ENCODE peak calls at places on chromosomes 2 and 18, in six cellular contexts. One of them, this sample, is unnamed.

GRCh38 chr18:62881509-62882016 is 166.2 kb downstream of the PHLPP1 start:
- DNase-seq in HFF-Myc: peak
- DNase-seq in foreskin fibroblast: peak
- DNase-seq in heart left ventricle: no peak
- DNase-seq in left ventricle myocardium inferior: no peak
- DNase-seq in fibroblast of villous mesenchyme: peak
- DNase-seq in this sample: peak

GRCh38 chr2:219500135-219500534 is 1.4 kb downstream of the GMPPA start:
- DNase-seq in HFF-Myc: no peak
- DNase-seq in left ventricle myocardium inferior: no peak
- DNase-seq in heart left ventricle: no peak
- DNase-seq in fibroblast of villous mesenchyme: peak
- DNase-seq in foreskin fibroblast: no peak
- DNase-seq in this sample: no peak

GRCh38 chr18:34820360-34820759 is 110.3 kb downstream of the DTNA start:
- DNase-seq in heart left ventricle: no peak
- DNase-seq in left ventricle myocardium inferior: no peak
- DNase-seq in fibroblast of villous mesenchyme: no peak
- DNase-seq in HFF-Myc: no peak
- DNase-seq in foreskin fibroblast: no peak
- DNase-seq in this sample: no peak

GRCh38 chr2:50344509-50345106 is 687.3 kb downstream of the NRXN1 start:
- DNase-seq in fibroblast of villous mesenchyme: no peak
- DNase-seq in HFF-Myc: no peak
- DNase-seq in heart left ventricle: no peak
- DNase-seq in left ventricle myocardium inferior: no peak
- DNase-seq in foreskin fibroblast: no peak
- DNase-seq in this sample: no peak

GRCh38 chr2:180625006-180625844 is 355.2 kb upstream of the UBE2E3 start:
- DNase-seq in left ventricle myocardium inferior: no peak
- DNase-seq in foreskin fibroblast: peak
- DNase-seq in heart left ventricle: no peak
- DNase-seq in fibroblast of villous mesenchyme: peak
- DNase-seq in HFF-Myc: peak
- DNase-seq in this sample: peak

GRCh38 chr2:60317029-60317386 is 236.4 kb downstream of the BCL11A start:
- DNase-seq in fibroblast of villous mesenchyme: no peak
- DNase-seq in foreskin fibroblast: no peak
- DNase-seq in HFF-Myc: no peak
- DNase-seq in left ventricle myocardium inferior: no peak
- DNase-seq in heart left ventricle: no peak
- DNase-seq in this sample: no peak

GRCh38 chr2:3022841-3023372 is 354.7 kb downstream of the EIPR1 start:
- DNase-seq in fibroblast of villous mesenchyme: no peak
- DNase-seq in foreskin fibroblast: no peak
- DNase-seq in HFF-Myc: no peak
- DNase-seq in heart left ventricle: no peak
- DNase-seq in left ventricle myocardium inferior: no peak
- DNase-seq in this sample: no peak

GRCh38 chr2:239942871-239943311 is 82.3 kb downstream of the NDUFA10 start:
- DNase-seq in foreskin fibroblast: no peak
- DNase-seq in left ventricle myocardium inferior: peak
- DNase-seq in HFF-Myc: no peak
- DNase-seq in fibroblast of villous mesenchyme: no peak
- DNase-seq in heart left ventricle: no peak
- DNase-seq in this sample: no peak

GRCh38 chr18:13256444-13257305 is 38.1 kb downstream of the LDLRAD4 start:
- DNase-seq in foreskin fibroblast: no peak
- DNase-seq in heart left ventricle: no peak
- DNase-seq in fibroblast of villous mesenchyme: no peak
- DNase-seq in HFF-Myc: no peak
- DNase-seq in left ventricle myocardium inferior: no peak
- DNase-seq in this sample: no peak

GRCh38 chr2:17300141-17300540 is 218.1 kb downstream of the RAD51AP2 start:
- DNase-seq in foreskin fibroblast: peak
- DNase-seq in heart left ventricle: no peak
- DNase-seq in HFF-Myc: no peak
- DNase-seq in fibroblast of villous mesenchyme: peak
- DNase-seq in left ventricle myocardium inferior: no peak
- DNase-seq in this sample: peak

GRCh38 chr2:106735807-106736206 is 150.2 kb downstream of the ST6GAL2 start:
- DNase-seq in HFF-Myc: no peak
- DNase-seq in left ventricle myocardium inferior: no peak
- DNase-seq in foreskin fibroblast: no peak
- DNase-seq in fibroblast of villous mesenchyme: no peak
- DNase-seq in heart left ventricle: no peak
- DNase-seq in this sample: no peak

GRCh38 chr18:3665780-3666525 is 216.0 kb downstream of the TGIF1 start:
- DNase-seq in fibroblast of villous mesenchyme: peak
- DNase-seq in HFF-Myc: peak
- DNase-seq in heart left ventricle: peak
- DNase-seq in left ventricle myocardium inferior: peak
- DNase-seq in foreskin fibroblast: peak
- DNase-seq in this sample: peak

GRCh38 chr2:71749671-71750101 is 296.3 kb downstream of the DYSF start:
- DNase-seq in HFF-Myc: no peak
- DNase-seq in heart left ventricle: no peak
- DNase-seq in fibroblast of villous mesenchyme: peak
- DNase-seq in left ventricle myocardium inferior: no peak
- DNase-seq in foreskin fibroblast: no peak
- DNase-seq in this sample: peak

GRCh38 chr2:28782423-28782822 is 28.2 kb upstream of the SPDYA start:
- DNase-seq in fibroblast of villous mesenchyme: no peak
- DNase-seq in left ventricle myocardium inferior: no peak
- DNase-seq in heart left ventricle: no peak
- DNase-seq in foreskin fibroblast: no peak
- DNase-seq in HFF-Myc: no peak
- DNase-seq in this sample: no peak

GRCh38 chr2:72745679-72746368 is 80.0 kb downstream of the EXOC6B start:
- DNase-seq in HFF-Myc: peak
- DNase-seq in foreskin fibroblast: peak
- DNase-seq in heart left ventricle: no peak
- DNase-seq in left ventricle myocardium inferior: no peak
- DNase-seq in fibroblast of villous mesenchyme: peak
- DNase-seq in this sample: peak

GRCh38 chr2:25514043-25514627 is 159.2 kb downstream of the DTNB start:
- DNase-seq in foreskin fibroblast: no peak
- DNase-seq in HFF-Myc: no peak
- DNase-seq in heart left ventricle: no peak
- DNase-seq in left ventricle myocardium inferior: no peak
- DNase-seq in fibroblast of villous mesenchyme: no peak
- DNase-seq in this sample: no peak

GRCh38 chr18:42048150-42048549 is 93.1 kb downstream of the PIK3C3 start:
- DNase-seq in HFF-Myc: peak
- DNase-seq in left ventricle myocardium inferior: no peak
- DNase-seq in heart left ventricle: no peak
- DNase-seq in foreskin fibroblast: peak
- DNase-seq in fibroblast of villous mesenchyme: peak
- DNase-seq in this sample: peak

GRCh38 chr2:63078852-63079606 is 28.4 kb downstream of the OTX1 start:
- DNase-seq in foreskin fibroblast: no peak
- DNase-seq in HFF-Myc: no peak
- DNase-seq in heart left ventricle: no peak
- DNase-seq in fibroblast of villous mesenchyme: peak
- DNase-seq in left ventricle myocardium inferior: no peak
- DNase-seq in this sample: no peak

GRCh38 chr2:231685349-231686191 is 22.8 kb upstream of the PTMA start:
- DNase-seq in HFF-Myc: no peak
- DNase-seq in heart left ventricle: no peak
- DNase-seq in fibroblast of villous mesenchyme: no peak
- DNase-seq in left ventricle myocardium inferior: no peak
- DNase-seq in foreskin fibroblast: no peak
- DNase-seq in this sample: no peak

GRCh38 chr2:20411361-20411894 is 35.4 kb upstream of the RHOB start:
- DNase-seq in fibroblast of villous mesenchyme: peak
- DNase-seq in foreskin fibroblast: peak
- DNase-seq in left ventricle myocardium inferior: peak
- DNase-seq in heart left ventricle: peak
- DNase-seq in HFF-Myc: peak
- DNase-seq in this sample: peak

GRCh38 chr2:27185331-27186026 is 26.4 kb upstream of the ATRAID start:
- DNase-seq in foreskin fibroblast: peak
- DNase-seq in left ventricle myocardium inferior: no peak
- DNase-seq in fibroblast of villous mesenchyme: peak
- DNase-seq in HFF-Myc: no peak
- DNase-seq in heart left ventricle: no peak
- DNase-seq in this sample: no peak

GRCh38 chr2:1986598-1986997 is 242.3 kb upstream of the PXDN start:
- DNase-seq in left ventricle myocardium inferior: no peak
- DNase-seq in fibroblast of villous mesenchyme: no peak
- DNase-seq in foreskin fibroblast: no peak
- DNase-seq in heart left ventricle: no peak
- DNase-seq in HFF-Myc: no peak
- DNase-seq in this sample: no peak

GRCh38 chr18:48036641-48037421 is 106.4 kb upstream of the SMAD2 start:
- DNase-seq in left ventricle myocardium inferior: no peak
- DNase-seq in heart left ventricle: no peak
- DNase-seq in foreskin fibroblast: no peak
- DNase-seq in fibroblast of villous mesenchyme: no peak
- DNase-seq in HFF-Myc: no peak
- DNase-seq in this sample: no peak

GRCh38 chr2:233060500-233061006 is 411 bp downstream of the INPP5D start:
- DNase-seq in fibroblast of villous mesenchyme: no peak
- DNase-seq in heart left ventricle: no peak
- DNase-seq in HFF-Myc: no peak
- DNase-seq in left ventricle myocardium inferior: no peak
- DNase-seq in foreskin fibroblast: no peak
- DNase-seq in this sample: no peak

GRCh38 chr2:219689676-219690628 is 62.5 kb downstream of the SLC4A3 start:
- DNase-seq in heart left ventricle: peak
- DNase-seq in HFF-Myc: no peak
- DNase-seq in fibroblast of villous mesenchyme: peak
- DNase-seq in left ventricle myocardium inferior: no peak
- DNase-seq in foreskin fibroblast: peak
- DNase-seq in this sample: peak

GRCh38 chr2:163711244-163711643 is 24.6 kb downstream of the FIGN start:
- DNase-seq in fibroblast of villous mesenchyme: no peak
- DNase-seq in foreskin fibroblast: no peak
- DNase-seq in HFF-Myc: no peak
- DNase-seq in heart left ventricle: no peak
- DNase-seq in left ventricle myocardium inferior: no peak
- DNase-seq in this sample: no peak

GRCh38 chr2:54916637-54917036 is 133.6 kb downstream of the RTN4 start:
- DNase-seq in left ventricle myocardium inferior: no peak
- DNase-seq in foreskin fibroblast: no peak
- DNase-seq in heart left ventricle: no peak
- DNase-seq in fibroblast of villous mesenchyme: no peak
- DNase-seq in HFF-Myc: no peak
- DNase-seq in this sample: no peak

GRCh38 chr18:72667932-72668331 is 123.8 kb upstream of the CBLN2 start:
- DNase-seq in fibroblast of villous mesenchyme: no peak
- DNase-seq in HFF-Myc: no peak
- DNase-seq in foreskin fibroblast: no peak
- DNase-seq in heart left ventricle: no peak
- DNase-seq in left ventricle myocardium inferior: no peak
- DNase-seq in this sample: no peak

GRCh38 chr2:47218899-47219525 is 63.9 kb upstream of the STPG4 start:
- DNase-seq in foreskin fibroblast: no peak
- DNase-seq in fibroblast of villous mesenchyme: no peak
- DNase-seq in HFF-Myc: no peak
- DNase-seq in left ventricle myocardium inferior: no peak
- DNase-seq in heart left ventricle: no peak
- DNase-seq in this sample: no peak
- H3K4me3 ChIP-seq in foreskin fibroblast: no peak
- H3K4me3 ChIP-seq in fibroblast of villous mesenchyme: no peak
- H3K4me3 ChIP-seq in HFF-Myc: no peak
- H3K4me3 ChIP-seq in left ventricle myocardium inferior: no peak
- H3K4me3 ChIP-seq in heart left ventricle: no peak
- H3K4me3 ChIP-seq in this sample: no peak

GRCh38 chr2:202679980-202680379 is 45.2 kb downstream of the FAM117B start:
- DNase-seq in foreskin fibroblast: no peak
- DNase-seq in fibroblast of villous mesenchyme: no peak
- DNase-seq in HFF-Myc: no peak
- DNase-seq in left ventricle myocardium inferior: no peak
- DNase-seq in heart left ventricle: no peak
- DNase-seq in this sample: no peak
- TF ChIP-seq CTCF in foreskin fibroblast: no peak
- TF ChIP-seq CTCF in fibroblast of villous mesenchyme: no peak
- TF ChIP-seq CTCF in HFF-Myc: no peak
- TF ChIP-seq CTCF in left ventricle myocardium inferior: no peak
- TF ChIP-seq CTCF in heart left ventricle: no peak
- TF ChIP-seq CTCF in this sample: no peak

DNA sequence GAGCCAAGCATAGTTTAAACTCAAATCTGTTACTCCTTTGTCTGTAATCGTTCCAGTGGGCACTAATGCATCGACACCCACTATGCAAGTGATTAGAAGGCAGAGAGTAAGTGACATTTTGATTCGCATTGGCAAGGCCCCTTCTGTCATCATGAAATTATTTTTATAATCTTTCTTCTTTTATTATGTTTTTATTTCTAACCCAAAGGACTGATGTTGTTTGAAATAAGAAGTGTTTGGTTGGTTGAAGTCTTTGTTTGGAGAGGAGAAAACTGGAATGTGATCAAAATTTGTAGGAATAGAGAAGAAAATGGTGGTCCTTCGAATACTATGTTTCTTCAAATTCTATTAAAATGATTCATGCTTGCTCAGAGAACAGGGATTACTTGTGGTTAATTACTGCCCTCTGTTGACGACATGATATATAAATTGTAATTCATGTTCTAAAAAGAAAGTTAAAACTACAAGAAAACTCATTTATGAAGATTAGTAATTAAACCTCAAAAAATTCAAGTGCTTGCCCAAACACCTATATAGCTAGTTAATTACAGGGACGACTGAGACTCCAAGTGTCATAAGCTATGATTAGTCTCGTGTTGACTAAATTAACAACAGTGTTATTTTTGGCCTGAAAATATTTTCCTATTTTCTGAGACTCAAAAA is 26.4 kb upstream of the TFPI start:
- DNase-seq in HFF-Myc: peak
- DNase-seq in left ventricle myocardium inferior: no peak
- DNase-seq in fibroblast of villous mesenchyme: peak
- DNase-seq in heart left ventricle: no peak
- DNase-seq in foreskin fibroblast: peak
- DNase-seq in this sample: peak
- H3K4me3 ChIP-seq in HFF-Myc: no peak
- H3K4me3 ChIP-seq in left ventricle myocardium inferior: peak
- H3K4me3 ChIP-seq in fibroblast of villous mesenchyme: peak
- H3K4me3 ChIP-seq in heart left ventricle: peak
- H3K4me3 ChIP-seq in foreskin fibroblast: peak
- H3K4me3 ChIP-seq in this sample: no peak

GRCh38 chr2:234745347-234745746 is 206.5 kb upstream of the SH3BP4 start:
- DNase-seq in foreskin fibroblast: no peak
- DNase-seq in left ventricle myocardium inferior: no peak
- DNase-seq in fibroblast of villous mesenchyme: no peak
- DNase-seq in heart left ventricle: no peak
- DNase-seq in HFF-Myc: no peak
- DNase-seq in this sample: no peak

GRCh38 chr2:234751275-234751938 is 200.4 kb upstream of the SH3BP4 start:
- DNase-seq in heart left ventricle: no peak
- DNase-seq in HFF-Myc: no peak
- DNase-seq in left ventricle myocardium inferior: no peak
- DNase-seq in foreskin fibroblast: no peak
- DNase-seq in fibroblast of villous mesenchyme: no peak
- DNase-seq in this sample: no peak

GRCh38 chr2:234741976-234742375 is 209.8 kb upstream of the SH3BP4 start:
- DNase-seq in fibroblast of villous mesenchyme: no peak
- DNase-seq in heart left ventricle: no peak
- DNase-seq in left ventricle myocardium inferior: no peak
- DNase-seq in foreskin fibroblast: peak
- DNase-seq in HFF-Myc: no peak
- DNase-seq in this sample: no peak

GRCh38 chr2:234747833-234748559 is 203.8 kb upstream of the SH3BP4 start:
- DNase-seq in HFF-Myc: no peak
- DNase-seq in left ventricle myocardium inferior: no peak
- DNase-seq in heart left ventricle: no peak
- DNase-seq in fibroblast of villous mesenchyme: peak
- DNase-seq in foreskin fibroblast: peak
- DNase-seq in this sample: no peak

GRCh38 chr2:234747032-234747431 is 204.8 kb upstream of the SH3BP4 start:
- DNase-seq in fibroblast of villous mesenchyme: peak
- DNase-seq in heart left ventricle: no peak
- DNase-seq in HFF-Myc: no peak
- DNase-seq in left ventricle myocardium inferior: no peak
- DNase-seq in foreskin fibroblast: peak
- DNase-seq in this sample: no peak
- TF ChIP-seq CTCF in fibroblast of villous mesenchyme: no peak
- TF ChIP-seq CTCF in heart left ventricle: no peak
- TF ChIP-seq CTCF in HFF-Myc: no peak
- TF ChIP-seq CTCF in left ventricle myocardium inferior: no peak
- TF ChIP-seq CTCF in foreskin fibroblast: no peak
- TF ChIP-seq CTCF in this sample: no peak

This sample was measured in astrocyte of the cerebellum.